ENCODE peak calls at places on chromosomes 11 and 22, in six cellular contexts. J is K562, K is GM12878, Z is A549, Q is HepG2, O is upper lobe of left lung. C is an unnamed sample.

GRCh38 chr22:45934659-45935341 is 42.2 kb downstream of the WNT7B start:
- ATAC-seq in J (no peak), K (no peak), Z (peak; percentile 79), Q (no peak), O (peak; percentile 15), C (no peak)

GRCh38 chr11:32032052-32032451 is 58.8 kb upstream of the RCN1 start:
- ATAC-seq in J (no peak), K (no peak), Z (no peak), Q (no peak), O (no peak), C (no peak)

GRCh38 chr22:22203048-22203971 is 41.3 kb upstream of the VPREB1 start:
- ATAC-seq in J (no peak), K (no peak), Z (no peak), Q (no peak), O (no peak), C (no peak)

GRCh38 chr11:115226556-115226955 is 277.7 kb downstream of the CADM1 start:
- ATAC-seq in J (no peak), K (no peak), Z (peak; percentile 92), Q (no peak), O (no peak), C (no peak)

GRCh38 chr11:95435628-95436353 is 204.8 kb upstream of the SESN3 start:
- ATAC-seq in J (peak; percentile 43), K (no peak), Z (no peak), Q (no peak), O (no peak), C (no peak)

GRCh38 chr11:115184901-115185300 is 319.3 kb downstream of the CADM1 start:
- ATAC-seq in J (no peak), K (no peak), Z (no peak), Q (no peak), O (no peak), C (no peak)

GRCh38 chr11:80519591-80520258 is 1078.9 kb upstream of the TENM4 start:
- ATAC-seq in J (no peak), K (no peak), Z (no peak), Q (no peak), O (no peak), C (no peak)

GRCh38 chr11:73392108-73393010 is 16.2 kb downstream of the RELT start:
- ATAC-seq in J (no peak), K (no peak), Z (no peak), Q (no peak), O (no peak), C (no peak)

GRCh38 chr11:11407738-11408084 is 54.7 kb upstream of the CSNK2A3 start:
- ATAC-seq in J (no peak), K (no peak), Z (no peak), Q (no peak), O (no peak), C (no peak)

GRCh38 chr11:74783241-74783871 is 34.7 kb downstream of the RNF169 start:
- ATAC-seq in J (no peak), K (peak; percentile 87), Z (peak; percentile 76), Q (no peak), O (peak; percentile 86), C (no peak)

GRCh38 chr11:67268684-67269268 is 2.5 kb downstream of the GRK2 start:
- ATAC-seq in J (no peak), K (no peak), Z (no peak), Q (no peak), O (no peak), C (no peak)

GRCh38 chr11:67268036-67268683 is 1.9 kb downstream of the GRK2 start:
- ATAC-seq in J (no peak), K (peak; percentile 66), Z (no peak), Q (no peak), O (no peak), C (no peak)

GRCh38 chr11:67265633-67266423 is 445 bp upstream of the GRK2 start:
- ATAC-seq in J (peak; percentile 84), K (peak; percentile 54), Z (peak; percentile 69), Q (peak; percentile 51), O (peak; percentile 85), C (peak; percentile 82)

GRCh38 chr11:67266424-67267187 is at the start of gene GRK2:
- ATAC-seq in J (peak; percentile 58), K (peak; percentile 8), Z (peak; percentile 15), Q (peak; percentile 1), O (peak; percentile 18), C (peak; percentile 56)

DNA sequence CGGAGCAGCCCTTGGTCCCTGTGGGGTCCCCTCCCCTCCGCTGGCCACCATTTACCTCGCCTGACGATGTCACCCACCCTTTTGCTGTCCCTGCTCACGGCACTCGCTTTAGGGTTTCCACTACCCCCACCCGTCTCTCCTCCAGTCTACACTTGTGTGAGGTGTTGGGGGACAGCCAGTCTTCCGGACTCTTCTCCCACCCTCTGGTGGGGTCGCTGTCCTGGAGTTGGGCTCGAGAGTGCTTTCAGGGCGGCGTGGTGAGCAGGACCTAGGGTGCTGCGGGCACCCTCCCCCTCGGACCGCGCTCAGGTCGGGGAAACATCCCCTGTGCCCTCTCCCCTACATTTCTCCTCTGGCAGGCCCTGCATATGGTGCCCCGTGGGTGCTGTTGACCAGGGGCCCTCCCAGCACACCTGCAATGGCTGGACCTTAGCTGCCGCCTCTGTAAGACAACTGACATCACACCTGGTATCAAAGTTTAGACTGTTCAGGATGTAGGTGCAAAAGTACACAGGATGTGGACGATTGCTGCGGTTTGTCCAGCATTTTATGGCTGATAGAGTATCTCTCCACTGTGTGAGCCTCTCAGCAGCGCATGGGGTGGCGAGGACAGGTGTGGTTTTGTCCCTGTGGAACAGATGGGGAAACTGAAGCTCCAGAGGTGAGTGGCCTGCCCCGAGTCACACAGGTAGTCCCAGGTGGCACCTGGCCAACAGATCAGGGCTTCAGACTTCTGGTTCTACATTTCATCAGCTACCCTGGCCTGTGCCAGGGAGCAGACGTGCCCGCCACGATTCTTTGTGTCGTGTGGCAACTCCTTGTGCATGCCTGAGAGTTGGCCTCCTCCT is 1.1 kb downstream of the GRK2 start:
- ATAC-seq in J (peak; percentile 30), K (peak; percentile 4), Z (no peak), Q (peak; percentile 37), O (no peak), C (no peak)
- TF ChIP-seq EP300 in J (no peak), K (no peak), Z (no peak), Q (no peak), O (no peak), C (no peak)

GRCh38 chr11:111557425-111558111 is 17.0 kb downstream of the LAYN start:
- ATAC-seq in J (no peak), K (no peak), Z (peak; percentile 75), Q (no peak), O (peak; percentile 54), C (peak; percentile 81)
- TF ChIP-seq EP300 in J (no peak), K (no peak), Z (no peak), Q (no peak), O (no peak), C (no peak)

DNA sequence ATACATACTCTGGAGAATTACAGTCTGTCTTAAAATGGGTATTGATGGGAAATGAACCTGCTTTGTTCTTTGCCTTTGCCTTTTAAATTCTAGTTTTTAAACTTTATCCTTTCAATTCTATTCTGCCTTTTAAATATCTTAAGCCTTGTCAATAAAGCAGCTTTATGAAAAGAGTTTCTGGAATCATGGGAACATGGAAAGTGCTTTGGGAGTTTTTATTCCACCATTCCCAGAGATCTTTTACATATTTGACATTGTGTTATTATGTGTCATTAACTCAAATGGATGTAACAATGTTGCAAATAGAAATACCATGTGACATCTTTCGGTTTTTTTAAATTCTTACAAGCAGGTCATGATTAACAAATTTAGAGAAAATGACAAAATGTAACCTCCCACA is 555.7 kb upstream of the ANO3 start:
- ATAC-seq in J (no peak), K (no peak), Z (no peak), Q (no peak), O (no peak), C (no peak)
- TF ChIP-seq EP300 in J (no peak), K (no peak), Z (no peak), Q (no peak), O (no peak), C (no peak)

DNA sequence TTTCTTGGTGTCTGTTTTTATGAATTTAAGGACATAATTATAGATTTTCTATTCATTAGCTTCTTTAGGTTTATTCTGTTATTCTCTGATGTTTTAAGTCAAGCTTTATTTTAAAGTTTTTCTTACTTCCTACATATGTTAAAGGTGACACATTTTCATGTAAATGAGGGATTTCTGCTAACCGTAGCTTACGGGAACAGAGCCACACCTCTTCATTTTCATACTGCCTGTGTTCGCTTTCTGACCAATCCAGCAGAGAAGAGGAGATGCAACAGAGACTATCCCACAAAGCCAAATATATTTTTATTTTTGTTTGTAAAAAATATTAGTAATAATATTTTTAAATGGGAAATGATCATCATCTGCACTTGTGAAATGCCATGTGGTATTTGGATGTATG is 774.1 kb downstream of the BRD1 start:
- ATAC-seq in J (no peak), K (no peak), Z (no peak), Q (no peak), O (no peak), C (no peak)
- TF ChIP-seq EP300 in J (no peak), K (no peak), Z (no peak), Q (no peak), O (no peak), C (no peak)

GRCh38 chr11:44029507-44029845 is 18.3 kb upstream of the ACCSL start:
- ATAC-seq in J (no peak), K (no peak), Z (no peak), Q (no peak), O (no peak), C (no peak)

GRCh38 chr11:44031549-44031948 is 16.2 kb upstream of the ACCSL start:
- ATAC-seq in J (no peak), K (no peak), Z (no peak), Q (no peak), O (no peak), C (no peak)

GRCh38 chr11:44028816-44029506 is 18.8 kb upstream of the ACCSL start:
- ATAC-seq in J (no peak), K (no peak), Z (no peak), Q (no peak), O (no peak), C (no peak)

GRCh38 chr11:44030996-44031395 is 16.8 kb upstream of the ACCSL start:
- ATAC-seq in J (no peak), K (no peak), Z (no peak), Q (no peak), O (no peak), C (no peak)

GRCh38 chr11:44030276-44030932 is 17.4 kb upstream of the ACCSL start:
- ATAC-seq in J (no peak), K (no peak), Z (no peak), Q (no peak), O (peak; percentile 86), C (peak; percentile 76)
- TF ChIP-seq EP300 in J (no peak), K (no peak), Z (no peak), Q (no peak), O (peak; percentile 13), C (no peak)

DNA sequence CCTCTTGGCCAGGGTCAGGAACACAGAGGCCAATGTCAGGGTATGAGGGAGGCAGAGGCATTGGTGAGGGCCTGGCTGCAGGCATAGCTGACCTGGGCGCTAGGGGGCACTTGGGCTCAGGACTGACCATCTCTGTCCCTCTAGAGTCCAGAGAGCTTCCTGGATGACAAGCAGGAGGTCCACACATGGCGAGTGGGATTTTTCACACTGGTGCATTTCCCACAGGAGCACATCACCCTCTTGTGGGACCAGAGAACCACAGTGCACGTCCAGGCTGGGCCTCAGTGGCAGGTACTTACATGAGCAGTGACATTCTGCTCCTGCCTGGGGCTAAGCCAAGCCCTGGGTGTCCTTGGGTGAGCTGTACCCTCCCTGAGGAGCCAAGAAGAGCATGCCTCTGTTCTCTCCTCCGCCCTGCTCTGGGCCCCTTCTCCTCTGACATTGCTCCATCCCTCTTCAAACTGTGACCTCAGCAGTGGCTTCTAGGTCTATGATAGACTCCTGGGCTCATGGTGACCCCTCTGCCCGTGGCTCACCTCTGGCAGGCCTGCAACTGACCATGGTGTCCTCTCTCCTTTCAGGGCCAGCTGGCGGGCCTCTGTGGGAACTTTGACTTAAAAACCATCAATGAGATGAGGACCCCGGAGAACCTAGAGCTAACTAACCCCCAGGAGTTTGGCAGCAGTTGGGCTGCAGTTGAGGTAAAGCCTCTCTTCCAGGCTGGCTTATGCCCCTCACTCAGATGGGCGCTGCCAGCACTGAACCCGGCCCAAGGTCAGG is 46.6 kb downstream of the OTOG start:
- ATAC-seq in J (peak; percentile 36), K (no peak), Z (peak; percentile 62), Q (peak; percentile 80), O (no peak), C (no peak)
- TF ChIP-seq EP300 in J (no peak), K (no peak), Z (no peak), Q (no peak), O (no peak), C (no peak)